ENCODE peak calls at places on chromosomes 12 and 14, in six cellular contexts. U, P, H, W, N and F are unnamed samples.

GRCh38 chr12:45732250-45732649 is 2.7 kb downstream of the ARID2 start:
- DNase-seq in U (peak; percentile 31), P (no peak), H (no peak), W (peak; percentile 60), N (no peak), F (no peak)

GRCh38 chr14:96663491-96664067 is 133.6 kb upstream of the VRK1 start:
- DNase-seq in U (no peak), P (no peak), H (no peak), W (no peak), N (no peak), F (no peak)

GRCh38 chr12:47776471-47777143 is 3.6 kb downstream of the SLC48A1 start:
- DNase-seq in U (no peak), P (no peak), H (no peak), W (no peak), N (no peak), F (no peak)

GRCh38 chr14:20606190-20606901 is 15.2 kb upstream of the RNASE12 start:
- DNase-seq in U (peak; percentile 35), P (peak; percentile 61), H (no peak), W (no peak), N (peak; percentile 27), F (peak; percentile 53)

GRCh38 chr14:94304243-94304642 is 11.2 kb upstream of the SERPINA10 start:
- DNase-seq in U (peak; percentile 23), P (no peak), H (no peak), W (no peak), N (no peak), F (no peak)

GRCh38 chr14:90514015-90514398 is 117.2 kb downstream of the CALM1 start:
- DNase-seq in U (no peak), P (no peak), H (no peak), W (no peak), N (no peak), F (no peak)

GRCh38 chr14:64806202-64806861 is 73.4 kb downstream of the SPTB start:
- DNase-seq in U (no peak), P (peak; percentile 91), H (no peak), W (no peak), N (no peak), F (no peak)

GRCh38 chr12:115172521-115172920 is 488.5 kb upstream of the TBX3 start:
- DNase-seq in U (peak; percentile 5), P (no peak), H (no peak), W (no peak), N (no peak), F (no peak)

GRCh38 chr12:12240671-12241345 is 26.0 kb downstream of the LRP6 start:
- DNase-seq in U (peak; percentile 89), P (peak; percentile 21), H (no peak), W (no peak), N (no peak), F (no peak)

GRCh38 chr12:27614866-27615265 is 81.4 kb upstream of the REP15 start:
- DNase-seq in U (no peak), P (no peak), H (no peak), W (no peak), N (no peak), F (no peak)

GRCh38 chr12:62346817-62347216 is 86.6 kb downstream of the USP15 start:
- DNase-seq in U (no peak), P (no peak), H (no peak), W (no peak), N (no peak), F (no peak)

GRCh38 chr12:46342562-46343033 is 30.0 kb downstream of the SLC38A2 start:
- DNase-seq in U (peak; percentile 66), P (peak; percentile 68), H (no peak), W (peak; percentile 53), N (peak; percentile 32), F (peak; percentile 29)

GRCh38 chr14:86464386-86464785 is 934.4 kb downstream of the FLRT2 start:
- DNase-seq in U (no peak), P (no peak), H (no peak), W (no peak), N (no peak), F (peak; percentile 13)

GRCh38 chr12:66572845-66573244 is 106.0 kb downstream of the GRIP1 start:
- DNase-seq in U (no peak), P (no peak), H (no peak), W (no peak), N (no peak), F (no peak)

GRCh38 chr14:61553730-61554641 is 141.3 kb upstream of the HIF1A start:
- DNase-seq in U (peak; percentile 56), P (peak; percentile 97), H (no peak), W (no peak), N (no peak), F (no peak)

GRCh38 chr12:77152623-77153193 is 87.3 kb upstream of the E2F7 start:
- DNase-seq in U (peak; percentile 22), P (peak; percentile 31), H (peak; percentile 5), W (no peak), N (no peak), F (no peak)

GRCh38 chr12:106753526-106753925 is 21.0 kb upstream of the RIC8B start:
- DNase-seq in U (no peak), P (no peak), H (no peak), W (peak; percentile 47), N (no peak), F (no peak)

GRCh38 chr14:53190938-53191337 is 37.8 kb upstream of the DDHD1 start:
- DNase-seq in U (no peak), P (no peak), H (no peak), W (no peak), N (no peak), F (no peak)

GRCh38 chr14:106848330-106849121 is 1322.1 kb downstream of the TMEM121 start:
- DNase-seq in U (peak; percentile 13), P (peak; percentile 69), H (no peak), W (no peak), N (no peak), F (peak; percentile 12)

GRCh38 chr14:75885829-75886228 is 96.0 kb downstream of the TGFB3 start:
- DNase-seq in U (no peak), P (no peak), H (no peak), W (no peak), N (no peak), F (no peak)

GRCh38 chr12:11621797-11622423 is 27.6 kb upstream of the ETV6 start:
- DNase-seq in U (peak; percentile 28), P (peak; percentile 23), H (no peak), W (peak; percentile 36), N (peak; percentile 20), F (peak; percentile 28)

GRCh38 chr12:26523708-26524150 is 309.3 kb downstream of the ITPR2 start:
- DNase-seq in U (no peak), P (no peak), H (no peak), W (no peak), N (peak; percentile 87), F (peak; percentile 80)

GRCh38 chr12:24118675-24119074 is 169.2 kb upstream of the SOX5 start:
- DNase-seq in U (no peak), P (no peak), H (no peak), W (no peak), N (no peak), F (no peak)

GRCh38 chr12:30996255-30996654 is 69.7 kb downstream of the TSPAN11 start:
- DNase-seq in U (peak; percentile 86), P (no peak), H (no peak), W (no peak), N (no peak), F (no peak)

GRCh38 chr12:57089259-57090245 is 638 bp downstream of the NAB2 start:
- DNase-seq in U (peak; percentile 98), P (no peak), H (no peak), W (peak; percentile 38), N (peak; percentile 91), F (peak; percentile 70)

GRCh38 chr14:103692159-103692558 is 23.1 kb downstream of the XRCC3 start:
- DNase-seq in U (no peak), P (no peak), H (no peak), W (no peak), N (no peak), F (no peak)

GRCh38 chr12:13404111-13404628 is 207.6 kb downstream of the EMP1 start:
- DNase-seq in U (peak; percentile 4), P (no peak), H (no peak), W (no peak), N (no peak), F (no peak)

GRCh38 chr12:13405961-13406703 is 209.6 kb downstream of the EMP1 start:
- DNase-seq in U (no peak), P (no peak), H (no peak), W (no peak), N (no peak), F (no peak)

GRCh38 chr12:13404631-13405473 is 208.3 kb downstream of the EMP1 start:
- DNase-seq in U (peak; percentile 3), P (no peak), H (no peak), W (no peak), N (no peak), F (no peak)
- H3K4me1 ChIP-seq in U (no peaks in the 10 kb centered on the region), P (peaks cover 6% of the 10 kb centered on the region), H (no peaks in the 10 kb centered on the region), W (no peaks in the 10 kb centered on the region), N (no peaks in the 10 kb centered on the region), F (no peaks in the 10 kb centered on the region)

DNA sequence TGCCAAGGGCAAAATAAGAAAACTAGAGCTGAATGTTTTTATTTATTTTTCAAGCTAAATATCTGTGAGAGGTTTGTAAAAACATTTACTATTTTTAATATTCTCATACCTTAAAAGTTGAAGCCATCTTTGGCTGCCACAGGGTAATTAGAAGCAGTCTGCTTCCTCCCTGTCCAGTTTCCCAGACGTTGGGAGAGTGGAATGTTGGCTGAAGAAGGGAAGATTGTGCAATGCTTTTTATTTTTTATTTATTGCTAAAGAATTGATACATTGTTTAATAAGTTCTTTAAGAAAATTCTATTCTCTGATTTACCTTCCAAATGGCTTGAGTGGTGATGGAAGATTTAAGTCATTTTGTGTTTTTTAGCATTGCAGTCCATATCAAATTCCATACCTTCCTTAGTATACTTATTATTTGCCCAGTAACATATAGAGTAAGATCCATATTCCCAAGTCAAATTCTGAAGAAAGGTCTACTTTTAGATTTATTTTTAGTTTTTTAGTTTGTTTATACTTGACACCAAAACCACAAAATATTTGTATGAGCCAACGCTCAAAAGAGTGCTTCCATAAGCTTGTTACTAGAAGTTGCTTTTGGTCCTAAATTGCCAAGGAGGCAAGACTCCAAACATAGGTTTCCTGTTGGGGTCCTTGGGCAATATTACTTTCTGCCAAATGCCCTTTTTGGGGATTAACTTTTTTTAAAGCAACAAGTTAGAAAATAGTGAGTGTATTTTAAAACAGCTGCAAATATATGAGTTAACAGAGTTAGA is 124.0 kb upstream of the CPM start:
- DNase-seq in U (no peak), P (no peak), H (no peak), W (no peak), N (no peak), F (no peak)
- H3K4me1 ChIP-seq in U (peaks cover 16% of the 10 kb centered on the region), P (peaks cover 29% of the 10 kb centered on the region), H (peaks cover 4% of the 10 kb centered on the region), W (no peaks in the 10 kb centered on the region), N (peaks cover 44% of the 10 kb centered on the region), F (no peaks in the 10 kb centered on the region)

GRCh38 chr12:104681012-104681690 is 224.4 kb downstream of the CHST11 start:
- DNase-seq in U (no peak), P (no peak), H (no peak), W (no peak), N (no peak), F (no peak)
- H3K4me1 ChIP-seq in U (peaks cover 6% of the 10 kb centered on the region), P (peaks cover 10% of the 10 kb centered on the region), H (no peaks in the 10 kb centered on the region), W (peaks cover 57% of the 10 kb centered on the region), N (peaks cover 64% of the 10 kb centered on the region), F (peaks cover 9% of the 10 kb centered on the region)

DNA sequence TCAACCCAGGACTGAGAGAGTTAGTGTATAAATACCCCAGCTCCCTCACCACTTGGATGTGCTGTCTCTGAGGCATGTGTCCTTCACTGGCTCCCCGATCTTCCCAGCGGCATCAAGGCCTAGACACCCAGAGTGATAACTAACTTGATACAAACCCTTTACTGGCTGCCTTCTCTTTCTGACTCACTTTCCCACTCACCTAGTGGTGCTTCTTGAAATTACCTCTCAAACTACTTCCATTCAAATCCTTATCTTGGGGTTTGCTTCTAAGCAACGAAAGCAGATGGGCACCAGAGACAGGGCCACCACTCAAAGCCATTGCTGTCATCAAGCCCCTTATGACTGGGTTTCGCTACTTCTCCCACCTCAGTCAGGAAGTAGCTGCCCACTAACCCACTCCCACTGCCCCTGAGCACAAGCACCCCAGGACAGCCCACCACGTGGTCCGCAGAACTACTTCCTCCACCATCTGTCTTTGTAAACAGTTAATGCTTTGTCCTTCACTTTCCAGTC is 17.2 kb downstream of the ZFP36L1 start:
- DNase-seq in U (no peak), P (no peak), H (no peak), W (no peak), N (no peak), F (no peak)
- H3K4me1 ChIP-seq in U (peaks cover 10% of the 10 kb centered on the region), P (peaks cover 30% of the 10 kb centered on the region), H (no peaks in the 10 kb centered on the region), W (peaks cover 29% of the 10 kb centered on the region), N (peaks cover 60% of the 10 kb centered on the region), F (no peaks in the 10 kb centered on the region)